ENCODE peak calls at places on chromosomes 4 and X, in four cellular contexts. G is body of pancreas, M is cardiac muscle cell, S is esophagus muscularis mucosa. Y is an unnamed sample.

GRCh38 chrX:129574214-129574613 is 34.2 kb downstream of the OCRL start:
- DNase-seq in G (no peak), M (no peak), S (no peak), Y (no peak)

GRCh38 chr4:77145806-77146425 is 11.1 kb upstream of the CCNG2 start:
- DNase-seq in G (no peak), M (no peak), S (no peak), Y (no peak)

GRCh38 chrX:103562801-103563200 is 22.5 kb upstream of the TCEAL4 start:
- DNase-seq in G (no peak), M (no peak), S (no peak), Y (no peak)

GRCh38 chr4:52780206-52780605 is 29.0 kb upstream of the ERVMER34-1 start:
- DNase-seq in G (no peak), M (no peak), S (peak), Y (no peak)

GRCh38 chrX:123408856-123409737 is 225.0 kb downstream of the GRIA3 start:
- DNase-seq in G (no peak), M (no peak), S (no peak), Y (no peak)

GRCh38 chrX:129823115-129823514 is 20.6 kb downstream of the ZDHHC9 start:
- DNase-seq in G (no peak), M (peak), S (no peak), Y (peak)

GRCh38 chr4:158018831-158019230 is 154.0 kb downstream of the GASK1B start:
- DNase-seq in G (no peak), M (no peak), S (no peak), Y (no peak)

GRCh38 chr4:41323186-41323585 is 66.5 kb downstream of the UCHL1 start:
- DNase-seq in G (no peak), M (no peak), S (no peak), Y (no peak)

GRCh38 chr4:1882850-1883271 is 11.7 kb downstream of the NSD2 start:
- DNase-seq in G (no peak), M (no peak), S (no peak), Y (no peak)

GRCh38 chrX:15816886-15817285 is 26.6 kb downstream of the ZRSR2 start:
- DNase-seq in G (no peak), M (peak), S (no peak), Y (no peak)

GRCh38 chr4:153799708-153800074 is 10.8 kb upstream of the SFRP2 start:
- DNase-seq in G (no peak), M (no peak), S (no peak), Y (no peak)

GRCh38 chrX:17183566-17183965 is 191.4 kb upstream of the NHS start:
- DNase-seq in G (no peak), M (no peak), S (no peak), Y (no peak)

GRCh38 chr4:110400071-110400470 is 75.9 kb upstream of the ENPEP start:
- DNase-seq in G (no peak), M (no peak), S (no peak), Y (no peak)

GRCh38 chrX:66071116-66071515 is 31.2 kb upstream of the VSIG4 start:
- DNase-seq in G (no peak), M (no peak), S (no peak), Y (no peak)

GRCh38 chr4:53885668-53886067 is 178.7 kb downstream of the CHIC2 start:
- DNase-seq in G (no peak), M (no peak), S (peak), Y (no peak)

GRCh38 chr4:15740764-15741404 is 37.2 kb upstream of the CD38 start:
- DNase-seq in G (no peak), M (no peak), S (no peak), Y (no peak)

GRCh38 chrX:129961180-129962083 is 21.0 kb upstream of the BCORL1 start:
- DNase-seq in G (peak), M (peak), S (no peak), Y (no peak)

GRCh38 chrX:17617794-17618193 is 119.5 kb upstream of the SCML1 start:
- DNase-seq in G (no peak), M (no peak), S (no peak), Y (no peak)

GRCh38 chr4:188246488-188246887 is 107.2 kb downstream of the TRIML1 start:
- DNase-seq in G (no peak), M (no peak), S (no peak), Y (no peak)

GRCh38 chr4:717601-718320 is 12.1 kb downstream of the PCGF3 start:
- DNase-seq in G (no peak), M (no peak), S (no peak), Y (no peak)

GRCh38 chr4:165394275-165394674 is 15.5 kb downstream of the CPE start:
- DNase-seq in G (no peak), M (no peak), S (no peak), Y (no peak)

GRCh38 chr4:4812145-4812782 is 47.2 kb upstream of the MSX1 start:
- DNase-seq in G (no peak), M (no peak), S (no peak), Y (no peak)

GRCh38 chr4:22957774-22958173 is 265.0 kb downstream of the GBA3 start:
- DNase-seq in G (no peak), M (no peak), S (peak), Y (no peak)

GRCh38 chrX:31580726-31581125 is 508.9 kb upstream of the FTHL17 start:
- DNase-seq in G (no peak), M (no peak), S (no peak), Y (no peak)

GRCh38 chrX:130990723-130991122 is 67.4 kb upstream of the ARHGAP36 start:
- DNase-seq in G (no peak), M (no peak), S (no peak), Y (no peak)

GRCh38 chrX:39619182-39620009 is 478.4 kb downstream of the BCOR start:
- DNase-seq in G (peak), M (peak), S (no peak), Y (no peak)

GRCh38 chr4:921830-922331 is 10.2 kb downstream of the GAK start:
- DNase-seq in G (no peak), M (no peak), S (no peak), Y (no peak)

GRCh38 chr4:81260443-81261102 is 45.6 kb upstream of the PRKG2 start:
- DNase-seq in G (no peak), M (no peak), S (no peak), Y (no peak)

GRCh38 chr4:108355523-108356208 is 186.9 kb upstream of the LEF1 start:
- DNase-seq in G (no peak), M (no peak), S (no peak), Y (no peak)

GRCh38 chr4:984336-985054 is 2.3 kb upstream of the IDUA start:
- DNase-seq in G (no peak), M (no peak), S (no peak), Y (no peak)

GRCh38 chrX:10242036-10242435 is 85.3 kb downstream of the CLCN4 start:
- DNase-seq in G (no peak), M (no peak), S (no peak), Y (no peak)

GRCh38 chr4:145177906-145178538 is 2.4 kb downstream of the OTUD4 start:
- DNase-seq in G (no peak), M (no peak), S (no peak), Y (no peak)

GRCh38 chr4:7721984-7722551 is 217.6 kb downstream of the AFAP1 start:
- DNase-seq in G (no peak), M (no peak), S (no peak), Y (no peak)

DNA sequence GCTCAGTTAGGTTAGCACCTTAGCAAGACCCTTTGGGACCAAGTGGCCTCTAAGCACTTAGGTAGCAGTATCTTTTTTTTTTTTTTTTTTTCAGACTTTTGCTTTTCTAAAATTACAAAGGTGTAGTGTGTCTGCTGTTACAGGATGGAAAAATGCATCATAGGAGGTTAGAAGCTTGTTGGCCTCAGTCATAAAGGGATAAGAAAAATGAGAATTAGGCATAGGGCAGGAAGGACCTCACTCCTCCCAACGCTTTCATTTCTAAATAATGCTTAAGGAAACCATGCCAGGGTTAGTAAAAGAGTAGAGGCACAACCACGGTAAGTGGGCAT is 148.4 kb upstream of the PLAC1 start:
- DNase-seq in G (no peak), M (no peak), S (no peak), Y (no peak)
- H3K4me3 ChIP-seq in G (peak), M (peak), S (peak), Y (peak)

GRCh38 chrX:29890646-29891200 is 324.6 kb upstream of the MAGEB2 start:
- DNase-seq in G (no peak), M (no peak), S (no peak), Y (no peak)
- TF ChIP-seq CTCF in G (no peak), M (no peak), S (no peak), Y (no peak)

GRCh38 chrX:74232859-74233258 is 71.1 kb upstream of the ZCCHC13 start:
- DNase-seq in G (no peak), M (no peak), S (no peak), Y (no peak)

GRCh38 chrX:74230094-74230493 is 73.9 kb upstream of the ZCCHC13 start:
- DNase-seq in G (no peak), M (no peak), S (no peak), Y (no peak)

GRCh38 chrX:74234829-74235228 is 69.2 kb upstream of the ZCCHC13 start:
- DNase-seq in G (no peak), M (no peak), S (no peak), Y (no peak)

GRCh38 chrX:74231625-74232024 is 72.4 kb upstream of the ZCCHC13 start:
- DNase-seq in G (no peak), M (no peak), S (no peak), Y (no peak)
- H3K27ac ChIP-seq in G (no peak), M (no peak), S (no peak), Y (no peak)

GRCh38 chr4:87868482-87868881 is 35.7 kb downstream of the MEPE start:
- DNase-seq in G (no peak), M (no peak), S (no peak), Y (no peak)

GRCh38 chr4:87863486-87863885 is 30.7 kb downstream of the MEPE start:
- DNase-seq in G (no peak), M (no peak), S (no peak), Y (peak)

GRCh38 chr4:87864321-87864720 is 31.6 kb downstream of the MEPE start:
- DNase-seq in G (no peak), M (no peak), S (no peak), Y (no peak)

GRCh38 chr4:87865288-87865687 is 32.5 kb downstream of the MEPE start:
- DNase-seq in G (no peak), M (no peak), S (no peak), Y (no peak)

GRCh38 chr4:87865960-87866598 is 33.3 kb downstream of the MEPE start:
- DNase-seq in G (no peak), M (no peak), S (no peak), Y (no peak)
- H3K4me3 ChIP-seq in G (no peak), M (no peak), S (no peak), Y (no peak)

GRCh38 chr4:69823481-69824186 is 36.3 kb downstream of the SULT1E1 start:
- DNase-seq in G (peak), M (no peak), S (no peak), Y (peak)
- TF ChIP-seq CTCF in G (peak), M (peak), S (no peak), Y (peak)

DNA sequence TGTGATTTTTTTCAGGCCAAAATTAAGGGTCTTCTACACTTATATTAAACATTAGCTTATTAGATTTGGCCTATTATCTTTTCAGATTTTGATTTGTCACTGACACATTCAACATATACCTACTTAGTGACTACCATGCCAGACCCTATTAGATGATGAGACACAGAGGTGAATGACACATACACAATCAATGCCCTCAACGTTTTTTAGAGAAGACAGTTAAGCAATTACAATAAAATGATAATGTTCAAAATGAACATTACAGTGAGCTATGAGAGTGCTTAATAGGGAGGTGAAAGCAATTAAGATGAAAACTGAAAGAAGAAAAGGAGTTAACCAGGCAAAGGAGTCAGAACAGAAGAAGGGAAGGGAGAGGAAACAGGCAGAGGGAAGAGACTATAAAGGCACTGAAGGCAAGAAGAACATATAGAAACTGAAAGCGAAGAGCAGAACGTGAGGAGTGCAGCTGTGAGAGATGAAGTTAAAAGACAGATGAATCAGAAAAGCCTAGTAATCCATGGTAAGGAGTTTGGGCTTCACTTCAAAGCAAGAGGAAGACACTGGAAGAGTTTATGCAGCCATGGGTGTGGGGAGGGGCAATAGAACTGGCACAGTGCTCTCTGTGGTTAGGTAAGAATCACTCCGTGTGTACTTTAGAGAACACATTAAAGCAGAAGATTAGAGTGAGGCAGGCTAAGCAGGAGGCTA is 119.0 kb downstream of the REELD1 start:
- DNase-seq in G (no peak), M (no peak), S (no peak), Y (peak)
- H3K27ac ChIP-seq in G (no peak), M (no peak), S (no peak), Y (no peak)

GRCh38 chrX:47513697-47514085 is 30.7 kb upstream of the ZNF41 start:
- DNase-seq in G (no peak), M (no peak), S (no peak), Y (no peak)
- H3K4me3 ChIP-seq in G (no peak), M (peak), S (peak), Y (peak)

GRCh38 chr4:176868676-176869075 is 76.0 kb upstream of the VEGFC start:
- DNase-seq in G (no peak), M (no peak), S (no peak), Y (no peak)
- TF ChIP-seq CTCF in G (no peak), M (no peak), S (no peak), Y (no peak)

DNA sequence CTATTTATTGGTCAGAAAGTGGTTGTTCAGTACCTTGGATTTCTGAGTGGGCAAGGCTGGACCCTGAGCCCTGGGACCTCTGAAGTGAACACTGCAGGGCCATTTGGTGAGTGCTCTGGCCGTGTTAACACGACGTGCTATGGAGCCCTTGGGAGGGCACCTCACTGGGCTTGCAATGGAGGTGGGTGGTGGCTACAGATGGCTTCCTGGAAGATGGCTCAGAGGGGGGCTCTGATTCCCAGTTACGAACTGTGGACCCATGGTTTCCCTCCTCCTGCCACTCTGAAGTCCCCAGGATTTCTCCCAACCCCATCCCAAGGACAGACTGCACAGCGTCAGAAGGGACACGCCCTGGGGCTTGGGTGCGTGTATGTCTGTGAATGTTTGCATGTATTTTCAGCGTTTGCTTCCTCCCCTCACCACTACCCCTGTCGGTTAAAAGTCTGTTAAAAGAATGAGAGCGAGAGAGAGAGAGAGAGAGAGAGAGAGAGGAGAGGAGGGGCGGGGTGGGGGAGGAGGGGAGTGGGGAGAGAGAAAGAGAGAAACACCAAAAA is 3.7 kb upstream of the RHOH start:
- DNase-seq in G (no peak), M (no peak), S (no peak), Y (no peak)
- H3K27ac ChIP-seq in G (no peak), M (no peak), S (no peak), Y (peak)

Y was measured in WERI-Rb-1.